ENCODE peak calls at places on chromosomes 2 and 18, in seven cellular contexts. D is GM12892, I is K562, M is H1, O is SK-N-SH, T is GM12878, P is HepG2. A is an unnamed sample.

GRCh38 chr18:55485666-55486065 is 102.3 kb downstream of the TCF4 start:
- DNase-seq in T (no peak), P (no peak), I (no peak), O (no peak), M (no peak), D (no peak), A (no peak)

GRCh38 chr18:56748698-56749268 is 97.6 kb downstream of the WDR7 start:
- DNase-seq in I (peak), O (peak), M (no peak), D (no peak), T (no peak), P (peak), A (no peak)

GRCh38 chr2:44844651-44845270 is 96.7 kb upstream of the SIX3 start:
- DNase-seq in T (no peak), M (no peak), O (no peak), D (no peak), P (no peak), I (no peak), A (no peak)

GRCh38 chr2:143451622-143452021 is 322.4 kb downstream of the ARHGAP15 start:
- DNase-seq in I (peak), M (no peak), T (no peak), O (no peak), P (no peak), D (no peak), A (no peak)

GRCh38 chr2:21047161-21048009 is 3.5 kb upstream of the APOB start:
- DNase-seq in M (no peak), T (no peak), I (no peak), O (peak), D (no peak), P (peak), A (no peak)

GRCh38 chr2:173997779-173998178 is 32.6 kb upstream of the SP3 start:
- DNase-seq in D (no peak), I (no peak), P (no peak), T (no peak), M (no peak), O (no peak), A (no peak)

GRCh38 chr18:43514747-43515146 is 237.5 kb upstream of the SYT4 start:
- DNase-seq in D (no peak), M (no peak), T (no peak), P (no peak), I (no peak), O (no peak), A (no peak)

GRCh38 chr2:63580651-63581050 is 7.6 kb downstream of the WDPCP start:
- DNase-seq in M (no peak), P (no peak), O (no peak), I (no peak), T (no peak), D (no peak), A (no peak)

GRCh38 chr2:42001696-42002331 is 46.0 kb upstream of the PKDCC start:
- DNase-seq in I (no peak), O (no peak), D (no peak), M (no peak), T (no peak), P (no peak), A (no peak)

GRCh38 chr18:70578480-70578879 is 289.6 kb downstream of the SOCS6 start:
- DNase-seq in M (peak), D (no peak), O (no peak), P (peak), I (no peak), T (no peak), A (no peak)

GRCh38 chr2:71581015-71581414 is 127.7 kb downstream of the DYSF start:
- DNase-seq in D (no peak), I (no peak), M (no peak), O (no peak), T (no peak), P (no peak), A (no peak)

GRCh38 chr2:237181844-237182243 is 96.2 kb downstream of the COPS8 start:
- DNase-seq in D (no peak), I (no peak), T (no peak), M (no peak), P (no peak), O (no peak), A (no peak)

GRCh38 chr2:237180987-237181386 is 95.3 kb downstream of the COPS8 start:
- DNase-seq in O (no peak), P (no peak), D (no peak), T (no peak), M (no peak), I (no peak), A (no peak)

GRCh38 chr2:237184192-237184922 is 98.7 kb downstream of the COPS8 start:
- DNase-seq in T (no peak), D (no peak), I (no peak), O (no peak), P (no peak), M (no peak), A (no peak)

GRCh38 chr2:237180225-237180624 is 94.5 kb downstream of the COPS8 start:
- DNase-seq in D (no peak), P (no peak), O (no peak), T (no peak), I (no peak), M (no peak), A (no peak)

GRCh38 chr2:237182422-237183123 is 96.9 kb downstream of the COPS8 start:
- DNase-seq in I (no peak), O (no peak), M (no peak), T (no peak), P (no peak), D (no peak), A (no peak)
- TF ChIP-seq POLR2AphosphoS5 in I (no peak), O (no peak), M (no peak), T (no peak), P (no peak), D (no peak), A (no peak)

GRCh38 chr2:43708178-43708577 is 31.9 kb upstream of the C1GALT1C1L start:
- DNase-seq in T (no peak), O (no peak), I (no peak), M (no peak), D (no peak), P (no peak), A (no peak)

GRCh38 chr2:43708891-43709290 is 32.7 kb upstream of the C1GALT1C1L start:
- DNase-seq in M (no peak), O (no peak), T (no peak), P (no peak), I (no peak), D (no peak), A (no peak)

GRCh38 chr2:43707255-43707654 is 31.0 kb upstream of the C1GALT1C1L start:
- DNase-seq in O (no peak), T (no peak), M (no peak), I (peak), P (no peak), D (no peak), A (no peak)
- TF ChIP-seq TAF1 in O (no peak), T (no peak), M (no peak), I (no peak), P (no peak), D (no peak), A (no peak)

DNA sequence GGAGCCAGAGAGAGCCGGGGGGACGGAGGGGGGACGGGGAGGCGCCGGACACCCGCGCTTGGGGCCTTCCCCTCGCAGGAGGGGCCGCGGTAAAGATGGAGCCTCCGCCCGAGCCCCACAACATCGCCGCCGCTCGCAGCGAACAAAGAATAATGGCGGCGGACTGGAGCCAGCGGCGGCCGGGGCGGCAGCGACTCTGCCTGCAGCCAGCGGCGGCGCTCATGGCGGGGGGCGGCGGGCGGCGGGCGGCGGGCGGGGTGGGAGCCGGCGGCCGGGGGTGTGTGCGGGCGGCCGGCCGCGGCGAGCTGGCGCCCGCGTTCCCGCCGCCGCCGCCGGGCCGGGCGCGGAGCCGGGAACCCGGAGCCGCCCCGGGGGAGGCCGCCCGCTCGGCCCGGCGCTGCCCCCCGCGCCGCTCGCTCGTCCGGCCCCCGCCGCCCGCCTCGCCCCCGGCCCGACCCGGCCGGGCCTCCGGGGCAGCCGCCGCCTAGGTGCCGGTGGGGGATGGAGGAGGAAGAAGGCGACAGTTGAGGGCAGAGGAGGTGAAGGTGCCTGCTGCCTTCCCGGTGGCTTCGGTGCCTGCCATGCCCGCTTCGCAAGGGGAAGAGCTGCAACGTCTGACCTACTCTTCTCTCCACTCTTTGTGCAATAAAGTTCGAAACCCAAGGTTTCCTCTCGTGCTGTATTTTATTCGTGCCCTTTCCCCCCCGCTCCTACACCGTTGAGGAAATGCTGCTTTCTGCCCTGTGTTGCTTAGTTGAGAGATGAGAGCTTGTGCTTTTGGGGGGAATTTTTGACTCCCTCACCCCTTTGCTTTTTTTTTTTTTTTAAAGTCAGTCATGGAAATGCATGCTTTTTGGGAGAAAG is 630 bp downstream of the CREB1 start:
- DNase-seq in O (peak), D (peak), I (peak), M (no peak), P (peak), T (no peak), A (peak)
- TF ChIP-seq POLR2AphosphoS5 in O (no peak), D (peak), I (no peak), M (peak), P (no peak), T (peak), A (peak)

DNA sequence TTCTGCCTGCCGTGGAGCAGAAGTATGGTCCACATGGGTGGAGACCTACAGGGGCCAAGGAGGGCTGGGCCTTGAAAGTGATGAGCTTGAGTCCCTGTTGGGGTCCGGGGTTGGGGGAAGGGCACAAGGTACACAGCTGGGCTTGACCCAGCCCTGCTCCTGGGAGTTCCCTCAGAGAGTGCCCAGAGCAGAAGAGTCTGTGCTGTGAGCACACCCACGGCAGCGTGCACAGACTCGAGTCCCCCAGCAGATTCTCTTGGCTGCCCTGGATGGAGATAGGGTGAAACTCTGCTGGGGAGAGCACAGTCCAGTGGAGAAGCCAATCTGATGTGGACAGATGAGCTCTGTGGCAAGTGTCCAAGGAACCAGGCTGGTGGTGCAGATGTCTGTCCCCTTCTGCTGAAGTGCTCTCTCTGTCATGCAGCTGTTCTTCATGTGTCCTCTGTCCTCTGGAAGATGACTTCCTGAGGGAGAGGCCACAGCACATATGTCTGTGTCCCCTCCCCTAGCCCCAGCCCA is 27.5 kb downstream of the INPP4A start:
- DNase-seq in M (no peak), O (peak), P (no peak), T (no peak), D (no peak), I (peak), A (no peak)
- TF ChIP-seq TAF1 in M (no peak), O (no peak), P (no peak), T (no peak), D (no peak), I (no peak), A (no peak)

A was measured in GM12891.